ENCODE peak calls at places on chromosomes 6 and 20, in four cellular contexts. K is cardiac fibroblast, W is endothelial cell, V is GM10248. L is an unnamed sample.

GRCh38 chr6:83365931-83366330 is 64.9 kb downstream of the ME1 start:
- DNase-seq in K (peak; percentile 75), W (no peak), V (no peak), L (no peak)

GRCh38 chr6:170236131-170236851 is 54.6 kb downstream of the DLL1 start:
- DNase-seq in K (no peak), W (no peak), V (no peak), L (no peak)

GRCh38 chr6:92000112-92000511 is 1413.2 kb upstream of the MAP3K7 start:
- DNase-seq in K (no peak), W (no peak), V (no peak), L (no peak)

GRCh38 chr6:139161817-139162284 is 27.0 kb downstream of the HECA start:
- DNase-seq in K (no peak), W (no peak), V (peak; percentile 83), L (no peak)

GRCh38 chr6:34490390-34491090 is 24.7 kb downstream of the PACSIN1 start:
- DNase-seq in K (no peak), W (no peak), V (no peak), L (no peak)

GRCh38 chr6:105432797-105433196 is 29.9 kb upstream of the PREP start:
- DNase-seq in K (peak; percentile 86), W (no peak), V (no peak), L (no peak)

GRCh38 chr6:63923139-63923739 is 287.6 kb downstream of the PHF3 start:
- DNase-seq in K (peak; percentile 62), W (no peak), V (peak; percentile 43), L (no peak)

GRCh38 chr6:69881322-69882151 is 15.2 kb downstream of the COL19A1 start:
- DNase-seq in K (no peak), W (no peak), V (peak; percentile 35), L (no peak)

GRCh38 chr6:912871-913663 is 220.1 kb upstream of the EXOC2 start:
- DNase-seq in K (peak; percentile 2), W (peak; percentile 46), V (peak; percentile 37), L (peak; percentile 44)

GRCh38 chr6:44096615-44097014 is 30.6 kb downstream of the MRPL14 start:
- DNase-seq in K (peak; percentile 82), W (peak; percentile 76), V (peak; percentile 86), L (peak; percentile 82)

GRCh38 chr20:38338849-38339520 is 7.3 kb upstream of the LBP start:
- DNase-seq in K (peak; percentile 46), W (peak; percentile 35), V (no peak), L (no peak)

GRCh38 chr20:64111841-64112641 is 4.7 kb upstream of the NPBWR2 start:
- DNase-seq in K (no peak), W (no peak), V (no peak), L (peak; percentile 28)

GRCh38 chr6:63635563-63636515 is at the start of gene PHF3:
- DNase-seq in K (peak; percentile 92), W (peak; percentile 88), V (peak; percentile 96), L (peak; percentile 92)

GRCh38 chr6:163243691-163244505 is 170.6 kb upstream of the QKI start:
- DNase-seq in K (no peak), W (no peak), V (no peak), L (no peak)

GRCh38 chr20:58618694-58619540 is 32.2 kb upstream of the STX16 start:
- DNase-seq in K (peak; percentile 83), W (no peak), V (no peak), L (peak; percentile 42)

DNA sequence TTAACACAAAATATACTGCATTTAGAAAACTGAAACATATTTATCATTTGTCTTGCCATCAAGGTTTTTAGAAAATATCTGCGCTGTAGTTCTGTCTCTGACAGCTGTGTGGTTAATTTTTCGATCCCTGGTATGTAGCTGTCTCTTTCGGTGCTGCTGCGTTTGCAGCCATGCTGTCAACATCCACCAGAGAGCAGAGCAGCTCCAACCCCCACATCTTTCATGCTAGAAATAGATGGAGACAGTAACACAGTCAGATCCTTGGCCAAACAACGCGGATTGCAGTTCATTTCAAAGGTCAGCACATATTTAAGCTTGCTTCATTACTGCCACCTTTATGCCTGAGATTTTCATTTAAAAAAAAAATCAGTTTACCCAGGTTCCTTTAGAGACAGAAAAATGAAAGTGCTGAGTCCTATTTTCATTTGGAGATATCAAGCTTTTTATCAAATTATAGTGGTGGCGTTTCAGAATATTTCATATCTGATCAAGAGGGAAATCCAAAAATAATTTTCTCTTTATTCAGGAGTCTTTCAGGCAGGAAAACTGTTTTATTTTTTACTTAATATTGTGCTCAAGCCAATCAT is 157.7 kb upstream of the MMS22L start:
- DNase-seq in K (peak; percentile 33), W (peak; percentile 35), V (no peak), L (peak; percentile 52)
- TF ChIP-seq CTCF in K (peak; percentile 70), W (peak; percentile 22), V (peak; percentile 21), L (peak; percentile 48)

GRCh38 chr6:132218063-132218696 is 183.1 kb downstream of the MOXD1 start:
- DNase-seq in K (peak; percentile 62), W (no peak), V (peak; percentile 9), L (no peak)
- TF ChIP-seq CTCF in K (peak; percentile 59), W (peak; percentile 72), V (peak; percentile 9), L (peak; percentile 75)

DNA sequence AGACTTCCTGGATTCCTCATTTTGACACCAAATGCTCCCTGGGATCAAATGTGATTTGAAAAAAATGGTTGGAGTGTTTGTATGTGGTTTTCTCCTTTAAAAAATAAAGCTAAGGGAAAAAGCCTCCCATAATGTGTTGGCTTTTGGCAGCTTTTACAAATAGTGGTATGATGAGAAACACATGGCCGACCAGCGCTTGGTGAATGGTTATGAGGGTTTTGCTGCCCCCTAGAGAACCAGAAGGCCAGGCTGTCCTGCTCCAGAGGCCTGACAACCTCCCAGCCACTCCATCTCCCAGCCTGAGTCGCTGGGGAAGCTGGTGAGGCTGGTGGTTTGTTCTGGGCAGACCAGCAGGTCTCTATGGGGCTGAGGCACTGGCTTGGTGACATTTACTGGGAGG is 69.3 kb downstream of the CLIC5 start:
- DNase-seq in K (peak; percentile 85), W (peak; percentile 10), V (no peak), L (no peak)
- TF ChIP-seq CTCF in K (peak; percentile 54), W (no peak), V (no peak), L (no peak)

GRCh38 chr6:21613809-21614208 is 20.3 kb downstream of the SOX4 start:
- DNase-seq in K (no peak), W (no peak), V (no peak), L (no peak)

GRCh38 chr6:21616005-21616404 is 22.5 kb downstream of the SOX4 start:
- DNase-seq in K (no peak), W (peak; percentile 31), V (no peak), L (no peak)

GRCh38 chr6:21612067-21612745 is 18.7 kb downstream of the SOX4 start:
- DNase-seq in K (no peak), W (no peak), V (no peak), L (no peak)

GRCh38 chr6:21611485-21611884 is 17.9 kb downstream of the SOX4 start:
- DNase-seq in K (no peak), W (no peak), V (no peak), L (no peak)

DNA sequence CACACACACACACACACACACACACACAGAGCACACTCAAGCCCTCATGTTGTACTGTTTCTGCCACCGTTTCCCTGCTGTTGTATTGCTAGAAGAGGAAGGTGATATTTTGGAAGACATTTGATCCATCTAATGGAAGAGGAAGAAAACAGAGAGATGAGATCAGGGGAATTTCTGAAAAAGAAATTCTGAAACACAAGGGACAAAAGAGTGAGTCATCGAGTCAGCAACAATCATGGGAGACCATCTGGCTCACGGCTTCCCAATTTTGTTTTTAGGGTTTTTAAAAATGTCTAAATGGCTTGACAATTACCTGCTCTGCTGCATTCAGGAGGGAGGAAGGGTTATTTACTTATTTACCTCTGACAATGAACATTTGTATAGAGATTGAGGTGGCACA is 22.0 kb downstream of the SOX4 start:
- DNase-seq in K (no peak), W (no peak), V (no peak), L (no peak)
- TF ChIP-seq CTCF in K (no peak), W (no peak), V (no peak), L (no peak)

DNA sequence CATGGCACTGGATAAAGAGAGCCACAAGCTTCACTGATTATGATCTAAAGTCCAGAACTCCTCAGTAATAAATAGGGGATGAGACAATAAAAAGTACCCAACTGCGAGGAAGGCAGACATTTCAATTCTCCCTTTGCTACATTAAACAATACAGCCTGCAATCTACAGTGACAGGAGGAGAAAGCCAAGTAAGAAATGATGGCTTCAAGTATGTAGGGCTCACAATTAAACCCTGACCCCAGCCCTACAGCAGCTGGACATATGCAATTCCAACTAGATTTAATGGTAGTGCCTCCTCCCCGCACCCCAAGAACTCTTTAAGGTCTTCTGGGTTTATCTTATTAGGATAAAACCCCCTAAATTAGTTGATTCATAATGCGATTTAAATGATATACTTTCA is 56.9 kb downstream of the OGFRL1 start:
- DNase-seq in K (no peak), W (no peak), V (no peak), L (no peak)
- TF ChIP-seq CTCF in K (no peak), W (no peak), V (no peak), L (no peak)

L was measured in glutamatergic neuron.